ENCODE peak calls at places on chromosomes 11 and 22, in seven cellular contexts. T is GM12892, Y is H1, R is K562, W is HepG2, I is SK-N-SH, A is GM12878. S is an unnamed sample.
A peak's percentile ranks its signal among the peaks of the same experiment; 100 is the strongest.

GRCh38 chr22:29773233-29773632 is 6.1 kb downstream of the UQCR10 start:
- DNase-seq in T (no peak), Y (no peak), R (no peak), W (no peak), I (no peak), A (no peak), S (no peak)

GRCh38 chr22:19463491-19464469 is 15.2 kb downstream of the UFD1 start:
- DNase-seq in T (no peak), Y (no peak), R (peak; percentile 50), W (no peak), I (no peak), A (no peak), S (no peak)

GRCh38 chr11:30395751-30396150 is 72.8 kb downstream of the ARL14EP start:
- DNase-seq in T (no peak), Y (no peak), R (no peak), W (no peak), I (no peak), A (no peak), S (no peak)

GRCh38 chr11:106379712-106380111 is 302.2 kb downstream of the AASDHPPT start:
- DNase-seq in T (no peak), Y (no peak), R (no peak), W (no peak), I (no peak), A (no peak), S (no peak)

GRCh38 chr11:69928124-69928523 is 108.9 kb upstream of the FGF3 start:
- DNase-seq in T (no peak), Y (no peak), R (no peak), W (no peak), I (no peak), A (no peak), S (no peak)

GRCh38 chr11:47478651-47479329 is 29.9 kb upstream of the RAPSN start:
- DNase-seq in T (no peak), Y (no peak), R (no peak), W (no peak), I (no peak), A (no peak), S (no peak)

GRCh38 chr22:48188211-48188845 is 1425.9 kb downstream of the TBC1D22A start:
- DNase-seq in T (no peak), Y (no peak), R (peak; percentile 24), W (no peak), I (no peak), A (no peak), S (no peak)

GRCh38 chr11:119832132-119832531 is 103.1 kb upstream of the NECTIN1 start:
- DNase-seq in T (no peak), Y (no peak), R (no peak), W (no peak), I (peak; percentile 64), A (no peak), S (no peak)

GRCh38 chr11:113518716-113519495 is 43.7 kb upstream of the DRD2 start:
- DNase-seq in T (no peak), Y (no peak), R (no peak), W (no peak), I (no peak), A (no peak), S (no peak)

GRCh38 chr11:118956847-118957469 is 860 bp downstream of the UPK2 start:
- DNase-seq in T (no peak), Y (no peak), R (no peak), W (no peak), I (no peak), A (no peak), S (no peak)

GRCh38 chr11:31106326-31106725 is 263.2 kb downstream of the DCDC1 start:
- DNase-seq in T (no peak), Y (no peak), R (no peak), W (no peak), I (no peak), A (no peak), S (no peak)

GRCh38 chr11:109363682-109364081 is 58.3 kb upstream of the C11orf87 start:
- DNase-seq in T (no peak), Y (no peak), R (no peak), W (no peak), I (no peak), A (no peak), S (no peak)

GRCh38 chr11:100637706-100638105 is 49.4 kb upstream of the ARHGAP42 start:
- DNase-seq in T (no peak), Y (no peak), R (no peak), W (no peak), I (no peak), A (no peak), S (no peak)

GRCh38 chr11:113182288-113182687 is 132.1 kb upstream of the TTC12 start:
- DNase-seq in T (no peak), Y (no peak), R (no peak), W (no peak), I (no peak), A (no peak), S (no peak)

GRCh38 chr11:62721994-62722393 is 5.3 kb downstream of the HNRNPUL2 start:
- DNase-seq in T (no peak), Y (no peak), R (no peak), W (peak; percentile 80), I (no peak), A (no peak), S (no peak)

GRCh38 chr11:76664578-76665061 is 5.9 kb downstream of the LRRC32 start:
- DNase-seq in T (peak; percentile 33), Y (no peak), R (peak; percentile 70), W (no peak), I (peak; percentile 10), A (no peak), S (peak; percentile 59)

GRCh38 chr11:125262194-125262824 is 97.8 kb downstream of the PKNOX2 start:
- DNase-seq in T (no peak), Y (no peak), R (no peak), W (peak; percentile 28), I (no peak), A (no peak), S (no peak)

GRCh38 chr11:125262825-125263218 is 98.3 kb downstream of the PKNOX2 start:
- DNase-seq in T (no peak), Y (peak; percentile 68), R (no peak), W (no peak), I (no peak), A (no peak), S (no peak)

GRCh38 chr11:125264091-125265022 is 99.8 kb downstream of the PKNOX2 start:
- DNase-seq in T (no peak), Y (no peak), R (no peak), W (no peak), I (no peak), A (no peak), S (no peak)

GRCh38 chr11:125263268-125263790 is 98.8 kb downstream of the PKNOX2 start:
- DNase-seq in T (no peak), Y (peak; percentile 87), R (no peak), W (peak; percentile 69), I (peak; percentile 83), A (no peak), S (no peak)

DNA sequence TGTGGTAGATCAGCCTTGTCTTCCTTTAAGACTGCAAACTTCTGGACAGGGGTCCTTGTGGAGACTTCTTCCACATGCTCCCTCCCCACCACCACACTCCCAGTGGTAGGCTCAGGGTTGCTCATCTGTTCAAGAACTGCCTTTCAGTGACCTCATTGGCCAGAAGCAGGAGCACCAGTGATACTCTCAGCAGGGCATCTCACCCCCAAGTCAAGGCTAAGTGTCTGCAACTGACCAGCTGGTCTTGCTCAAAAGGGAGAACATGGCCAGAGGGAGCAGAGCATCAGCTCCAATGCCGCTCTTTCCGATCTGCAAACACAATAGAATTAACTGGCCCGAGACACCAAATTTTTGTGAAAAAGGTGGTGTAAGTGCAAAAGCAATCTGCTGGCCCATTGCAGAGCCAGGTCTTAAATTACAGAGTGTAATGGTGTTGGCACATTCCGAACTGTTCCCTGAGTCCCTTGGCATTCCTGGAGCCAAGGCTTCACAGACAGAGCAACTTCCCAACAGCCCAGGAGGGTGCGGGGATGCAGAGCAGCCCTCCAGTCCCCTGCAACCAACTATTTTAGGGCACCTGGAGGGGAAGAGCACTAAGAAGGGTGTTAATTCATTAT is 97.0 kb downstream of the PKNOX2 start:
- DNase-seq in T (no peak), Y (no peak), R (no peak), W (no peak), I (no peak), A (no peak), S (no peak)
- TF ChIP-seq TAF1 in T (no peak), Y (no peak), R (no peak), W (no peak), I (no peak), A (no peak), S (no peak)

GRCh38 chr11:44812971-44813370 is 86.2 kb downstream of the TSPAN18 start:
- DNase-seq in T (no peak), Y (no peak), R (no peak), W (no peak), I (no peak), A (no peak), S (no peak)

GRCh38 chr11:44815917-44816456 is 89.2 kb downstream of the TSPAN18 start:
- DNase-seq in T (no peak), Y (no peak), R (no peak), W (no peak), I (no peak), A (no peak), S (no peak)

GRCh38 chr11:44816761-44817160 is 90.0 kb downstream of the TSPAN18 start:
- DNase-seq in T (no peak), Y (no peak), R (no peak), W (no peak), I (no peak), A (no peak), S (no peak)

GRCh38 chr11:44813401-44813800 is 86.6 kb downstream of the TSPAN18 start:
- DNase-seq in T (no peak), Y (no peak), R (no peak), W (no peak), I (no peak), A (no peak), S (no peak)

DNA sequence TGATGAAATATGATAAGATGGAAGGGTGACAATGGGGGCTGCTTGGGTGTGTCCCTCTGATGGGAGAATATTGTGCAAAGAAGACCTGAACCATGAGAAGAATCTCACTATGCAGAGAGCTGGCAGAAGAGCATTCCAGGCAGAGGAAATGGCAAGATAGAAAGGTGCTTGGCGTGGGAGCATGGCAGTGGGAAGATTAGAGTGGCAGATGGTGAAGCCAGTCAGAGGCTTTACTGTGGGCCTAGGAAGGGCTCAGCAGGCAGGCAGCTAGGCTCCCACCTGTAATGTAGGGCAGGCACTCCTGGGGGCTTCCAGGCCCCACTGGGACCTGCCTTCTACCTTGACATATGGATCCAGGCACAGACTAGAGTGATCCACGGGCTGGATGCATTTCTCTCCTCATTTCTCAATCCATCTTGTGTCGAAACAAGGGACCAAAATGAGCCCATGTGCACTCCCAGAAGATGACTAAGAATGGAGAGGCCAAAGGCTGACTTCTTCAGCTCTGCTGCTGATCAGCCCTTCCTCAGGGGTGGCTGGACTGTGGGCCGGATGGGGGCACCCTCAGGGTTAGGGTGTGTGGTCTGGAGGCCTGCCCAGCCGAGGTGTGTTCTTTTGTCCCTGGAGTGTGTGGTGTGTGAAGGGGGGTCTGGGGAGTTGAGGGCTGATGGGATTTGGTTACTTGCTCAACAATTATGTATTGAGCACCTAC is 88.3 kb downstream of the TSPAN18 start:
- DNase-seq in T (no peak), Y (no peak), R (no peak), W (no peak), I (no peak), A (no peak), S (no peak)
- TF ChIP-seq TAF1 in T (no peak), Y (no peak), R (no peak), W (no peak), I (no peak), A (no peak), S (no peak)

GRCh38 chr11:14537134-14537599 is 17.0 kb upstream of the PSMA1 start:
- DNase-seq in T (peak; percentile 36), Y (no peak), R (peak; percentile 59), W (peak; percentile 20), I (peak; percentile 68), A (no peak), S (peak; percentile 43)
- TF ChIP-seq TAF1 in T (no peak), Y (no peak), R (no peak), W (no peak), I (no peak), A (no peak), S (no peak)

GRCh38 chr22:23219787-23220484 is 39.6 kb downstream of the BCR start:
- DNase-seq in T (no peak), Y (no peak), R (peak; percentile 90), W (no peak), I (no peak), A (peak; percentile 67), S (peak; percentile 53)
- TF ChIP-seq TAF1 in T (peak; percentile 38), Y (no peak), R (no peak), W (no peak), I (no peak), A (no peak), S (no peak)